ENCODE peak calls at places on chromosomes 16 and 17, in eight cellular contexts. G is K562, W is HCT116, L is GM12878, O is SK-N-SH, C is GM23338, N is HepG2, P is Panc1. K is an unnamed sample.
A peak's percentile ranks its signal among the peaks of the same experiment; 100 is the strongest.

GRCh38 chr16:19093631-19094541 is 19.9 kb upstream of the ITPRIPL2 start:
- DNase-seq in N (peak; percentile 66), W (no peak), C (no peak), P (no peak), O (no peak), G (no peak), L (no peak), K (no peak)

GRCh38 chr16:70737377-70738082 is 51.7 kb upstream of the MTSS2 start:
- DNase-seq in L (peak; percentile 81), G (no peak), O (peak; percentile 96), P (no peak), N (no peak), W (no peak), C (no peak), K (no peak)

GRCh38 chr17:55456307-55457240 is 34.9 kb upstream of the MMD start:
- DNase-seq in L (no peak), O (no peak), N (no peak), P (no peak), C (no peak), G (no peak), W (no peak), K (no peak)

GRCh38 chr17:32783602-32784001 is 93.3 kb downstream of the MYO1D start:
- DNase-seq in L (peak; percentile 32), C (peak; percentile 84), N (peak; percentile 47), W (peak; percentile 39), P (peak; percentile 36), O (peak; percentile 49), G (peak; percentile 49), K (peak; percentile 1)

GRCh38 chr17:54727624-54728023 is 173.0 kb upstream of the TOM1L1 start:
- DNase-seq in P (no peak), L (no peak), C (no peak), O (no peak), G (no peak), W (no peak), N (no peak), K (no peak)

GRCh38 chr17:6135216-6135615 is 65.0 kb downstream of the WSCD1 start:
- DNase-seq in G (no peak), L (no peak), N (no peak), P (no peak), W (no peak), O (no peak), C (no peak), K (no peak)

GRCh38 chr17:4368341-4368740 is 1.9 kb upstream of the UBE2G1 start:
- DNase-seq in W (no peak), C (no peak), L (no peak), P (no peak), N (no peak), G (no peak), O (no peak), K (no peak)

GRCh38 chr16:84610385-84610784 is 7.5 kb downstream of the COTL1 start:
- DNase-seq in L (no peak), P (no peak), G (peak; percentile 70), O (no peak), W (no peak), N (no peak), C (no peak), K (no peak)

GRCh38 chr17:40530988-40531971 is 29.9 kb upstream of the TNS4 start:
- DNase-seq in C (no peak), G (no peak), W (no peak), P (no peak), L (peak; percentile 71), O (no peak), N (no peak), K (no peak)

GRCh38 chr17:57490890-57491289 is 234.6 kb downstream of the MSI2 start:
- DNase-seq in O (no peak), G (no peak), W (no peak), C (peak; percentile 40), P (no peak), N (no peak), L (no peak), K (no peak)

GRCh38 chr16:86378831-86379504 is 131.4 kb upstream of the FOXF1 start:
- DNase-seq in O (no peak), G (no peak), L (no peak), C (no peak), P (no peak), W (no peak), N (no peak), K (no peak)

GRCh38 chr17:81018044-81018802 is 16.7 kb upstream of the BAIAP2 start:
- DNase-seq in C (no peak), P (no peak), G (peak; percentile 60), W (no peak), L (peak; percentile 4), N (no peak), O (no peak), K (peak; percentile 38)
- TF ChIP-seq POLR2AphosphoS5 in C (no peak), P (no peak), G (peak; percentile 70), W (no peak), L (peak; percentile 31), N (no peak), O (no peak), K (no peak)

DNA sequence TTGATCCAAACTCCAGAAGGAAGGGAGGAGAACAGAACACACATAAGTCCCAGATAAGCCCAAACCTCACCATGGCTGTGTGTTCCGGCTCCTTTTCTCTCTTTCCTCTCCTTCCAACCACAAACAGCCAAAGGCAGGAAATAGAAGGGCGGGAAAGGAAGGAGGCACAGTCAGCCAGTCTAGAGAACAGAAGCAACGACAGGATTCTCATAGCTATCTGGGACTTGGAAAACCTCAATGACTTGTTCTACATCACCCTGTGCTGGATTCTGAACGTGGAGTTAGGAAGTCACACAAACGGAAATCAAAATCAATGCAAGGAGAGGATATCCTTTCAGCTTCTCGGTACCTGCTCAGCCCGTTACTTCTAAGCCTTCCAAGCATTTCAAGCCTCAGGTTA is 9.0 kb downstream of the CRK start:
- DNase-seq in C (no peak), N (no peak), W (no peak), O (no peak), L (no peak), G (no peak), P (no peak), K (no peak)
- H3K4me3 ChIP-seq in C (no peak overlapping the region), N (no peak overlapping the region), W (no peak overlapping the region), O (no peak overlapping the region), L (no peak overlapping the region), G (no peak overlapping the region), P (no peak overlapping the region), K (no peak overlapping the region)

GRCh38 chr16:49890876-49891275 is 35.0 kb upstream of the ZNF423 start:
- DNase-seq in L (no peak), O (no peak), N (no peak), P (no peak), C (peak; percentile 86), G (peak; percentile 37), W (no peak), K (no peak)
- TF ChIP-seq REST in L (no peak), O (no peak), N (no peak), P (no peak), C (no peak), G (no peak), W (no peak), K (no peak)

DNA sequence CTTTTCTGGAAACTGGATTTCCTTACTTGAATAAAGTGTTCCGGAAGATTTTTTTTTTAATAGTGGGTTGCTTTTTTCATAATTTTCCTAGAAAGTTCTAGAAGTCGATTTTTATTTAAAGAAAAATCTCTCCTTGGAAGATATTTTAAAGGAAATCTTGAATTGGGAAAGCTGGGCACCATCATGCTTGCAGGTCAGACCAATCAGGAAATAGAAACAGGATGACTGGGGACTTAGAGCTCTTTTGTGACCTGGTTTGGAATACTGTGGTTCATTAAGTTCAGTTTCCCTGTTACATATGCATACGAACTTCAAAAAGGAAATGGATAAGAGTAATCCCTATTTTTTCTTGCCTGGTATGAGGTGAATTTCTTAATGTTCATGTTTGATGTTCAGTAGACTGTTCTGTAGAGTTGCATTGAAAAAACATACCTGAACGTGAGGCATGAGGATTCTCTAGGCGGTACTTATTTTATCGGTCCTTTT is 1.2 kb downstream of the NFATC3 start:
- DNase-seq in W (no peak), C (peak; percentile 59), L (no peak), P (no peak), G (no peak), O (peak; percentile 39), N (peak; percentile 69), K (no peak)
- TF ChIP-seq POLR2AphosphoS5 in W (no peak), C (no peak), L (no peak), P (no peak), G (no peak), O (no peak), N (peak; percentile 48), K (no peak)

DNA sequence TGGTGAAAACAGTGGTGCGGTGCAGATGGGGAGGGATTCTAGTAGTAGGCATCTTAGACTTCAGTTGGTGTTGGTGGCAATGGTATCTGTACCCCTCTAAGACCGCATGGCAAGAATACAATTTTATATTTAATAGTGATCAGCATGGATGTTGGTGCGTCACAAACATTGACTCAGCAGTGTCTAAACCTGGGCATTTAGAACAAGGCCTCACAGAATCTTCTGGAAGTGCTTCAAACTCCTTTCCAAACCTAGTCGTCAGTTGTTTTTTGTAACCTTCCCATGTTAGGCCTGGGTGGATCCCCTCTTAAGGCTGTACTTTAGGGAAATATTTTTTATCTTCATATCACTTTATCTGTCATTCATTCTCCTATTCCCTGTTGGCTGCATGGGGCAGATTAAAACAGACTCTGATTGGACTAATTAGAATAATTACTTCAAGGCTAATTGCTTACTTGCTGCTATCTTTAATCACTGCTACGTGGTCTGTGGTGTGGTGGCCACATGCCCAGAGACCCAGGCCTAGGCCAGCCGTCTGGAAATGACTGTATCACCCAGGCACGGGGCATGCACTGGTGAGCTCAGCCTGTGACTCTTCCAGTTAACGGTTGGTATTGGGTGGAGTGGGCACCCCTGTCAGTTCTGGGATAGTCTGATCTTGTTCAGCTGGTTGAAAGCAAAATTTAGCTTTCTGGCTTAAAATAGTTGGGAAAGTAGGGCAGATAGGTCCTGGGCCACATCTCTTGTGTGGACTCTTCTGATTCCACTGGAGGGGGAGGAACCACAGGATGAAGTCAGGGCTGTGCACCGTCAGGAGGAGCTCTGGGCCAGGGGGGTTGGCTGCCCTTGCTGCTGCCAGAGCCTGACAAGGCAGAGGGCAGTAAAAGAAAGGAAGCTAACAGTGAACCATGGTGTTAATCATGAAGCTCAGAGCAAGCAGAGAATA is 4.5 kb downstream of the ALKBH5 start:
- DNase-seq in O (peak; percentile 76), W (no peak), L (no peak), C (no peak), P (no peak), G (no peak), N (no peak), K (no peak)
- H3K4me3 ChIP-seq in O (peak overlapping the region; percentile 84), W (no peak overlapping the region), L (peak overlapping the region; percentile 83), C (peak overlapping the region; percentile 67), P (peak overlapping the region; percentile 56), G (peak overlapping the region; percentile 69), N (peak overlapping the region; percentile 96), K (peak overlapping the region; percentile 69)

K was measured in HL-60.